ENCODE peak calls at places on chromosomes 4 and X, in ten cellular contexts. K is GM12865; U is uterus; Z is foreskin keratinocyte; G is substantia nigra; X is NCI-H1092 treated with DMSO at 0.1 percent for 48 hours; J is stimulated activated CD8-positive, alpha-beta memory T cell treated with anti-CD3 and anti-CD28 coated beads, Interleukin-4, amount 100 ng/mL, for 48 hours; I is midbrain; W is NCI-H1694 treated with DMSO at 0.1 percent for 48 hours; H is omental fat pad. M is an unnamed sample.

GRCh38 chr4:8585186-8585585 is 5.0 kb downstream of the GPR78 start:
- DNase-seq in Z (no peak), U (no peak), J (no peak), I (no peak), G (no peak), X (no peak), W (no peak), K (peak), H (no peak), M (peak)

GRCh38 chrX:17601816-17602215 is 135.5 kb upstream of the SCML1 start:
- DNase-seq in K (no peak), W (no peak), U (no peak), G (no peak), Z (no peak), X (no peak), J (no peak), I (no peak), H (no peak), M (no peak)

GRCh38 chrX:39574178-39574577 is 523.6 kb downstream of the BCOR start:
- DNase-seq in W (no peak), J (no peak), Z (no peak), X (no peak), G (no peak), U (no peak), H (no peak), I (no peak), K (no peak), M (peak)

GRCh38 chrX:71534773-71535544 is 2.1 kb downstream of the OGT start:
- DNase-seq in H (no peak), I (no peak), J (no peak), X (no peak), U (no peak), K (no peak), Z (no peak), W (no peak), G (no peak), M (peak)

GRCh38 chr4:166981847-166982246 is 252.4 kb downstream of the SPOCK3 start:
- DNase-seq in X (no peak), W (no peak), G (no peak), J (no peak), U (no peak), H (no peak), Z (no peak), I (no peak), K (no peak), M (no peak)

GRCh38 chr4:182808673-182809416 is 108.3 kb downstream of the DCTD start:
- DNase-seq in H (no peak), J (peak), Z (peak), I (no peak), G (no peak), K (peak), W (no peak), U (no peak), X (no peak), M (no peak)

GRCh38 chr4:177986236-177986635 is 544.0 kb upstream of the AGA start:
- DNase-seq in W (no peak), G (no peak), H (no peak), Z (no peak), X (no peak), I (no peak), U (no peak), J (no peak), K (no peak), M (peak)

GRCh38 chrX:10350991-10351390 is 194.2 kb downstream of the CLCN4 start:
- DNase-seq in G (no peak), Z (peak), J (no peak), U (no peak), W (no peak), H (no peak), X (no peak), K (no peak), I (no peak), M (no peak)

GRCh38 chrX:44068043-44068442 is 94.9 kb upstream of the NDP start:
- DNase-seq in J (no peak), K (no peak), I (no peak), U (no peak), Z (peak), H (no peak), X (no peak), W (no peak), G (no peak), M (no peak)

GRCh38 chr4:156763511-156763910 is 208.1 kb downstream of the PDGFC start:
- DNase-seq in W (peak), G (no peak), X (peak), U (no peak), I (no peak), J (no peak), H (no peak), Z (no peak), K (no peak), M (peak)

GRCh38 chr4:8600266-8600665 is 7.7 kb downstream of the CPZ start:
- DNase-seq in X (no peak), J (no peak), I (no peak), G (no peak), H (no peak), K (no peak), U (no peak), Z (no peak), W (no peak), M (no peak)

GRCh38 chrX:276588-277171 is 4.5 kb upstream of the PLCXD1 start:
- DNase-seq in H (no peak), K (no peak), G (no peak), U (no peak), W (no peak), I (no peak), X (no peak), J (peak), Z (peak), M (no peak)

GRCh38 chr4:95288552-95288951 is 260.2 kb downstream of the UNC5C start:
- DNase-seq in X (no peak), W (no peak), J (no peak), Z (no peak), G (no peak), U (no peak), K (no peak), H (no peak), I (no peak), M (no peak)

GRCh38 chrX:120262781-120263719 is 12.4 kb downstream of the ZBTB33 start:
- DNase-seq in U (no peak), H (no peak), K (peak), X (peak), G (peak), W (no peak), Z (no peak), I (peak), J (no peak), M (peak)

GRCh38 chr4:96102541-96103018 is 262.7 kb downstream of the PDHA2 start:
- DNase-seq in K (no peak), G (no peak), J (no peak), I (no peak), Z (peak), H (no peak), W (no peak), U (no peak), X (no peak), M (no peak)

GRCh38 chr4:6452897-6453687 is 19.3 kb downstream of the PPP2R2C start:
- DNase-seq in I (no peak), U (no peak), H (no peak), Z (no peak), X (no peak), G (no peak), J (no peak), K (no peak), W (no peak), M (peak)

GRCh38 chr4:5054532-5054931 is 3.3 kb downstream of the STK32B start:
- DNase-seq in Z (no peak), W (no peak), U (no peak), K (no peak), X (no peak), I (no peak), H (no peak), J (no peak), G (no peak), M (no peak)

GRCh38 chr4:151195801-151196200 is 81.2 kb upstream of the PRSS48 start:
- DNase-seq in G (no peak), K (no peak), I (no peak), W (no peak), H (no peak), J (no peak), X (no peak), U (no peak), Z (peak), M (no peak)

GRCh38 chr4:140344621-140345020 is 28.8 kb upstream of the SCOC start:
- DNase-seq in X (no peak), H (no peak), Z (no peak), W (no peak), U (no peak), K (no peak), G (no peak), I (no peak), J (no peak), M (no peak)

GRCh38 chr4:80215449-80216052 is 18.2 kb downstream of the PRDM8 start:
- DNase-seq in U (no peak), G (no peak), W (peak), H (no peak), I (peak), J (no peak), Z (no peak), X (peak), K (peak), M (peak)

GRCh38 chr4:156568041-156568440 is 403.6 kb downstream of the PDGFC start:
- DNase-seq in K (no peak), H (no peak), X (no peak), W (no peak), U (no peak), J (no peak), Z (peak), G (no peak), I (no peak), M (no peak)

GRCh38 chr4:71980976-71981375 is 50.8 kb upstream of the NPFFR2 start:
- DNase-seq in K (no peak), U (no peak), I (no peak), X (no peak), G (no peak), Z (no peak), H (no peak), W (no peak), J (no peak), M (no peak)

GRCh38 chr4:12123709-12124108 is 695.0 kb upstream of the HS3ST1 start:
- DNase-seq in H (no peak), K (no peak), X (no peak), Z (no peak), G (no peak), U (no peak), W (no peak), I (peak), J (no peak), M (no peak)

GRCh38 chrX:3669841-3670240 is 43.6 kb downstream of the PRKX start:
- DNase-seq in H (no peak), Z (no peak), U (no peak), I (no peak), G (no peak), W (no peak), K (no peak), X (no peak), J (no peak), M (no peak)

GRCh38 chrX:20320461-20321159 is 53.9 kb upstream of the RPS6KA3 start:
- DNase-seq in H (no peak), I (no peak), Z (no peak), U (no peak), W (no peak), J (no peak), G (no peak), X (peak), K (peak), M (peak)

GRCh38 chrX:40094900-40095587 is 2.7 kb downstream of the BCOR start:
- DNase-seq in G (peak), W (no peak), J (no peak), I (no peak), K (no peak), X (no peak), H (no peak), Z (no peak), U (no peak), M (peak)

GRCh38 chr4:84319124-84319523 is 180.0 kb downstream of the NKX6-1 start:
- DNase-seq in G (no peak), Z (no peak), K (no peak), X (no peak), H (no peak), W (no peak), U (no peak), J (no peak), I (no peak), M (no peak)

GRCh38 chr4:71595576-71596108 is 188.2 kb downstream of the GC start:
- DNase-seq in X (peak), J (no peak), I (no peak), H (no peak), K (no peak), G (no peak), U (no peak), Z (peak), W (peak), M (peak)

GRCh38 chr4:70559216-70559830 is 32.7 kb upstream of the AMBN start:
- DNase-seq in H (no peak), J (peak), I (peak), W (peak), Z (no peak), K (peak), U (peak), G (peak), X (peak), M (peak)